ENCODE peak calls at places on chromosomes 5 and 9, in five cellular contexts. Q is psoas muscle, H is HEK293T, F is AG08395, R is WTC11. K is an unnamed sample.

GRCh38 chr9:123948290-123948689 is 18.4 kb upstream of the DENND1A start:
- DNase-seq in H (no peak), Q (no peak), F (no peak), R (no peak), K (no peak)

GRCh38 chr5:158943057-158943456 is 156.7 kb downstream of the EBF1 start:
- DNase-seq in R (no peak), H (no peak), Q (peak; percentile 57), F (peak; percentile 88), K (peak; percentile 79)

GRCh38 chr5:38634961-38635369 is 78.5 kb upstream of the LIFR start:
- DNase-seq in H (no peak), R (no peak), F (no peak), Q (no peak), K (no peak)

GRCh38 chr5:180139731-180140626 is 68.4 kb upstream of the RNF130 start:
- DNase-seq in H (no peak), Q (peak; percentile 34), R (no peak), F (no peak), K (no peak)

GRCh38 chr5:107408564-107408963 is 262.2 kb downstream of the EFNA5 start:
- DNase-seq in Q (no peak), H (no peak), R (no peak), F (no peak), K (no peak)

GRCh38 chr9:92610470-92611420 is 59.2 kb downstream of the IPPK start:
- DNase-seq in H (no peak), R (no peak), F (peak; percentile 82), Q (peak; percentile 76), K (no peak)

GRCh38 chr5:167228134-167228533 is 1063.3 kb upstream of the WWC1 start:
- DNase-seq in Q (no peak), F (no peak), R (no peak), H (no peak), K (no peak)

GRCh38 chr9:134964686-134965085 is 47.0 kb upstream of the FCN1 start:
- DNase-seq in H (no peak), R (no peak), F (no peak), Q (no peak), K (no peak)

GRCh38 chr5:175582697-175583096 is 75.2 kb upstream of the HRH2 start:
- DNase-seq in Q (no peak), H (no peak), F (no peak), R (no peak), K (no peak)

GRCh38 chr5:147472669-147473131 is 37.2 kb downstream of the DPYSL3 start:
- DNase-seq in F (no peak), Q (no peak), R (no peak), H (no peak), K (no peak)

GRCh38 chr9:135302329-135303279 is 177.0 kb upstream of the PPP1R26 start:
- DNase-seq in H (no peak), R (no peak), Q (no peak), F (no peak), K (no peak)

GRCh38 chr5:1246711-1247431 is 21.7 kb downstream of the SLC6A18 start:
- DNase-seq in R (peak; percentile 85), H (peak; percentile 65), F (peak; percentile 11), Q (no peak), K (peak; percentile 60)

GRCh38 chr5:163205645-163206044 is 231.8 kb upstream of the CCNG1 start:
- DNase-seq in R (no peak), H (no peak), F (no peak), Q (no peak), K (no peak)

GRCh38 chr5:61311056-61311455 is 21.0 kb upstream of the ZSWIM6 start:
- DNase-seq in Q (no peak), F (no peak), H (no peak), R (peak; percentile 55), K (no peak)

GRCh38 chr5:87949665-87950640 is 318.7 kb downstream of the TMEM161B start:
- DNase-seq in Q (no peak), H (no peak), R (no peak), F (no peak), K (no peak)

GRCh38 chr5:120767171-120767820 is 303.2 kb downstream of the PRR16 start:
- DNase-seq in H (no peak), R (no peak), Q (no peak), F (peak; percentile 3), K (no peak)

GRCh38 chr5:164672931-164673694 is 1167.7 kb downstream of the MAT2B start:
- DNase-seq in H (peak; percentile 11), R (no peak), F (no peak), Q (no peak), K (peak; percentile 16)

GRCh38 chr9:131885144-131885609 is 145.3 kb upstream of the RAPGEF1 start:
- DNase-seq in R (no peak), H (no peak), Q (no peak), F (no peak), K (no peak)

GRCh38 chr5:148091991-148092964 is 28.5 kb downstream of the SPINK5 start:
- DNase-seq in Q (no peak), H (no peak), F (no peak), R (no peak), K (no peak)

GRCh38 chr5:147551677-147552076 is 41.8 kb upstream of the DPYSL3 start:
- DNase-seq in R (no peak), Q (no peak), F (no peak), H (no peak), K (no peak)

GRCh38 chr5:155700333-155700732 is 626.6 kb upstream of the SGCD start:
- DNase-seq in F (peak; percentile 55), H (no peak), R (no peak), Q (no peak), K (no peak)

GRCh38 chr9:123406691-123407536 is 50.9 kb downstream of the CRB2 start:
- DNase-seq in H (no peak), F (no peak), R (no peak), Q (no peak), K (no peak)

GRCh38 chr5:110386782-110387181 is 339.7 kb downstream of the TMEM232 start:
- DNase-seq in Q (no peak), H (no peak), R (no peak), F (peak; percentile 87), K (peak; percentile 22)

GRCh38 chr5:56323505-56323904 is 90.4 kb upstream of the ANKRD55 start:
- DNase-seq in H (no peak), Q (no peak), F (peak; percentile 79), R (no peak), K (peak; percentile 72)

GRCh38 chr5:53239301-53239990 is 129.9 kb upstream of the MOCS2 start:
- DNase-seq in R (no peak), H (no peak), Q (no peak), F (no peak), K (no peak)

GRCh38 chr9:107488400-107489143 is 997 bp downstream of the KLF4 start:
- DNase-seq in F (peak; percentile 62), H (peak; percentile 34), Q (peak; percentile 89), R (peak; percentile 46), K (peak; percentile 2)

GRCh38 chr5:114412509-114413171 is 50.8 kb downstream of the KCNN2 start:
- DNase-seq in F (peak; percentile 3), H (peak; percentile 25), R (no peak), Q (no peak), K (no peak)

GRCh38 chr9:34710023-34710422 is at the start of gene CCL21:
- DNase-seq in Q (no peak), R (no peak), F (no peak), H (no peak), K (no peak)

K was measured in ACHN.